ENCODE peak calls at places on chromosomes 2 and 18, in seven cellular contexts. W is sigmoid colon, P is A549, U is HCT116, Y is body of pancreas, X is breast epithelium, A is transverse colon. K is an unnamed sample.

GRCh38 chr2:105546623-105546964 is 147.7 kb upstream of the FHL2 start:
- DNase-seq in W (no peak), P (no peak), U (no peak), Y (no peak), X (no peak), A (no peak), K (no peak)

GRCh38 chr2:96225016-96225533 is 16.4 kb upstream of the STARD7 start:
- DNase-seq in W (no peak), P (no peak), U (no peak), Y (no peak), X (no peak), A (no peak), K (no peak)

GRCh38 chr2:17878222-17879136 is at the start of gene KCNS3:
- DNase-seq in W (peak; percentile 67), P (peak; percentile 64), U (no peak), Y (peak; percentile 59), X (no peak), A (peak; percentile 61), K (no peak)

GRCh38 chr2:59584958-59585357 is 968.5 kb downstream of the BCL11A start:
- DNase-seq in W (no peak), P (no peak), U (no peak), Y (no peak), X (no peak), A (peak; percentile 8), K (no peak)

GRCh38 chr2:190891913-190892312 is 11.3 kb downstream of the GLS start:
- DNase-seq in W (no peak), P (no peak), U (no peak), Y (no peak), X (no peak), A (no peak), K (no peak)

GRCh38 chr2:226611196-226611943 is 188.2 kb downstream of the IRS1 start:
- DNase-seq in W (no peak), P (no peak), U (no peak), Y (no peak), X (no peak), A (no peak), K (no peak)

GRCh38 chr2:25400576-25401241 is 59.0 kb upstream of the DNMT3A start:
- DNase-seq in W (no peak), P (no peak), U (no peak), Y (no peak), X (no peak), A (no peak), K (no peak)

GRCh38 chr2:50838316-50838715 is 193.6 kb downstream of the NRXN1 start:
- DNase-seq in W (no peak), P (no peak), U (no peak), Y (no peak), X (no peak), A (no peak), K (no peak)

GRCh38 chr18:62977512-62977911 is 262.2 kb downstream of the PHLPP1 start:
- DNase-seq in W (no peak), P (no peak), U (no peak), Y (no peak), X (no peak), A (no peak), K (no peak)

GRCh38 chr2:25416674-25417073 is 74.9 kb upstream of the DNMT3A start:
- DNase-seq in W (no peak), P (no peak), U (no peak), Y (no peak), X (no peak), A (no peak), K (no peak)

GRCh38 chr2:230846360-230846759 is 18.4 kb upstream of the ITM2C start:
- DNase-seq in W (no peak), P (no peak), U (no peak), Y (no peak), X (no peak), A (no peak), K (no peak)

GRCh38 chr18:837922-838321 is 25.9 kb upstream of the YES1 start:
- DNase-seq in W (no peak), P (no peak), U (no peak), Y (no peak), X (no peak), A (no peak), K (no peak)

GRCh38 chr2:75787532-75788132 is 76.9 kb upstream of the GCFC2 start:
- DNase-seq in W (no peak), P (no peak), U (peak; percentile 10), Y (no peak), X (no peak), A (no peak), K (no peak)

GRCh38 chr18:71831039-71831438 is 713.1 kb downstream of the CBLN2 start:
- DNase-seq in W (no peak), P (no peak), U (no peak), Y (peak; percentile 20), X (no peak), A (no peak), K (no peak)

GRCh38 chr18:37574113-37574512 is 8.5 kb upstream of the CELF4 start:
- DNase-seq in W (no peak), P (no peak), U (no peak), Y (no peak), X (no peak), A (no peak), K (no peak)

GRCh38 chr2:221610675-221611074 is 38.6 kb upstream of the EPHA4 start:
- DNase-seq in W (no peak), P (no peak), U (no peak), Y (peak; percentile 49), X (no peak), A (no peak), K (no peak)

GRCh38 chr2:71952572-71953188 is 195.0 kb downstream of the CYP26B1 start:
- DNase-seq in W (no peak), P (no peak), U (no peak), Y (no peak), X (no peak), A (no peak), K (no peak)

GRCh38 chr18:61893971-61894750 is 1.4 kb upstream of the RNF152 start:
- DNase-seq in W (peak; percentile 86), P (peak; percentile 36), U (peak; percentile 18), Y (peak; percentile 87), X (peak; percentile 78), A (peak; percentile 88), K (peak; percentile 87)

GRCh38 chr2:152400607-152401214 is 65.7 kb downstream of the FMNL2 start:
- DNase-seq in W (no peak), P (no peak), U (no peak), Y (no peak), X (no peak), A (no peak), K (no peak)

GRCh38 chr18:63511285-63511684 is 30.9 kb upstream of the SERPINB12 start:
- DNase-seq in W (no peak), P (peak; percentile 13), U (peak; percentile 82), Y (peak; percentile 26), X (no peak), A (no peak), K (no peak)

GRCh38 chr2:72864500-72864899 is 22.7 kb upstream of the SPR start:
- DNase-seq in W (no peak), P (peak; percentile 70), U (no peak), Y (no peak), X (no peak), A (no peak), K (no peak)

GRCh38 chr2:231300020-231300721 is 95.3 kb upstream of the B3GNT7 start:
- DNase-seq in W (no peak), P (no peak), U (no peak), Y (peak; percentile 77), X (no peak), A (no peak), K (no peak)

GRCh38 chr2:70552501-70553333 is 909 bp downstream of the TGFA start:
- DNase-seq in W (no peak), P (no peak), U (no peak), Y (peak; percentile 7), X (no peak), A (peak; percentile 41), K (no peak)

GRCh38 chr18:44041553-44042418 is 638.9 kb upstream of the SETBP1 start:
- DNase-seq in W (no peak), P (no peak), U (no peak), Y (no peak), X (no peak), A (no peak), K (no peak)

GRCh38 chr2:126527836-126528490 is 128.0 kb upstream of the GYPC start:
- DNase-seq in W (peak; percentile 74), P (peak; percentile 3), U (peak; percentile 13), Y (peak; percentile 65), X (no peak), A (peak; percentile 71), K (peak; percentile 64)

GRCh38 chr2:29115797-29116781 is 874 bp downstream of the CLIP4 start:
- DNase-seq in W (peak; percentile 89), P (peak; percentile 60), U (no peak), Y (peak; percentile 61), X (no peak), A (peak; percentile 71), K (peak; percentile 76)

GRCh38 chr2:29114841-29115609 is at the start of gene CLIP4:
- DNase-seq in W (peak; percentile 78), P (peak; percentile 38), U (no peak), Y (peak; percentile 51), X (no peak), A (peak; percentile 42), K (peak; percentile 71)

GRCh38 chr2:29113027-29113686 is 2.1 kb upstream of the CLIP4 start:
- DNase-seq in W (no peak), P (no peak), U (peak; percentile 51), Y (no peak), X (no peak), A (no peak), K (no peak)

GRCh38 chr2:29113891-29114321 is 1.3 kb upstream of the CLIP4 start:
- DNase-seq in W (peak; percentile 77), P (peak; percentile 35), U (peak; percentile 53), Y (peak; percentile 84), X (no peak), A (peak; percentile 58), K (peak; percentile 18)

DNA sequence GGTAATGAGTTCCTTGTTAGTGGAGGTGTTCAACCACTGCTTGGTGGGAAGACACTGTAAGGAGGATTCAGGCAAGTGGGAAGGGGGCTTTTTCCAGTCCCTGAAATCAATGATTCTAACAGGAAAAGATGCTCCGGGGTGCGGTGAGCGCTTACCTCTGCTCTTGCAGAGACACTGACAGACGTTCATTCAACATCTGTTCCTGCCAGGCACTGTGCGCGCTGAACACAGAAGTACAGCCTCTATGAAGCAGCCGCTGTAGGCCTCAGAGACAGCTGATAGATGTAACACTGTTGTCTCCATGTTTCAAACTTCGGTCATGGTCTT is 738 bp upstream of the CLIP4 start:
- DNase-seq in W (no peak), P (no peak), U (no peak), Y (peak; percentile 16), X (no peak), A (no peak), K (no peak)
- H3K4me1 ChIP-seq in W (peaks cover 19% of the 10 kb centered on the region), P (peaks cover 74% of the 10 kb centered on the region), U (peaks cover 34% of the 10 kb centered on the region), Y (peaks cover 32% of the 10 kb centered on the region), X (peaks cover 5% of the 10 kb centered on the region), A (peaks cover 3% of the 10 kb centered on the region), K (no peaks in the 10 kb centered on the region)

GRCh38 chr2:55843096-55843991 is 80.2 kb downstream of the EFEMP1 start:
- DNase-seq in W (no peak), P (peak; percentile 18), U (no peak), Y (peak; percentile 72), X (no peak), A (peak; percentile 43), K (no peak)
- TF ChIP-seq POLR2A in W (no peak), P (no peak), U (no peak), Y (no peak), X (no peak), A (no peak), K (no peak)

GRCh38 chr2:209763106-209763505 is 8.5 kb upstream of the UNC80 start:
- DNase-seq in W (no peak), P (no peak), U (no peak), Y (no peak), X (no peak), A (no peak), K (no peak)
- H3K4me1 ChIP-seq in W (no peaks in the 10 kb centered on the region), P (no peaks in the 10 kb centered on the region), U (no peaks in the 10 kb centered on the region), Y (no peaks in the 10 kb centered on the region), X (no peaks in the 10 kb centered on the region), A (no peaks in the 10 kb centered on the region), K (no peaks in the 10 kb centered on the region)

GRCh38 chr18:10973579-10974260 is 175.6 kb downstream of the PIEZO2 start:
- DNase-seq in W (no peak), P (peak; percentile 5), U (no peak), Y (no peak), X (no peak), A (no peak), K (no peak)
- TF ChIP-seq POLR2A in W (no peak), P (no peak), U (no peak), Y (no peak), X (no peak), A (no peak), K (no peak)

K was measured in uterus.